ENCODE peak calls at places on chromosomes 1 and 21, in eight cellular contexts. I, H, S, M, P, K, T and R are unnamed samples.

GRCh38 chr1:177487481-177487880 is 316.7 kb downstream of the BRINP2 start:
- DNase-seq in I (no peak), H (no peak), S (no peak), M (no peak), P (no peak), K (no peak), T (no peak), R (no peak)

GRCh38 chr1:54922921-54923421 is 36.0 kb upstream of the DHCR24 start:
- DNase-seq in I (no peak), H (no peak), S (no peak), M (no peak), P (no peak), K (peak), T (no peak), R (no peak)

GRCh38 chr1:207745839-207746767 is 5.8 kb upstream of the CD46 start:
- DNase-seq in I (no peak), H (no peak), S (no peak), M (no peak), P (no peak), K (no peak), T (peak), R (no peak)

GRCh38 chr21:26834181-26834945 is 10.8 kb downstream of the ADAMTS1 start:
- DNase-seq in I (no peak), H (no peak), S (no peak), M (no peak), P (no peak), K (no peak), T (no peak), R (no peak)

GRCh38 chr1:243421784-243422183 is 165.9 kb downstream of the SDCCAG8 start:
- DNase-seq in I (peak), H (peak), S (peak), M (peak), P (peak), K (peak), T (peak), R (peak)

GRCh38 chr1:228798047-228798446 is 62.8 kb downstream of the RHOU start:
- DNase-seq in I (no peak), H (peak), S (no peak), M (peak), P (no peak), K (no peak), T (no peak), R (no peak)

GRCh38 chr1:233635765-233636502 is 22.0 kb downstream of the KCNK1 start:
- DNase-seq in I (peak), H (peak), S (no peak), M (no peak), P (no peak), K (peak), T (no peak), R (peak)

GRCh38 chr1:166960871-166961474 is 14.4 kb downstream of the ILDR2 start:
- DNase-seq in I (no peak), H (no peak), S (no peak), M (no peak), P (no peak), K (no peak), T (no peak), R (no peak)

GRCh38 chr21:25970254-25970930 is 200.2 kb downstream of the APP start:
- DNase-seq in I (no peak), H (no peak), S (no peak), M (no peak), P (no peak), K (no peak), T (no peak), R (no peak)

GRCh38 chr1:248913933-248914332 is 7.9 kb downstream of the PGBD2 start:
- DNase-seq in I (no peak), H (no peak), S (no peak), M (no peak), P (no peak), K (no peak), T (no peak), R (no peak)

GRCh38 chr1:150615346-150616201 is 13.8 kb downstream of the ENSA start:
- DNase-seq in I (no peak), H (no peak), S (peak), M (no peak), P (no peak), K (no peak), T (no peak), R (no peak)

GRCh38 chr1:165902565-165902964 is 75.2 kb downstream of the UCK2 start:
- DNase-seq in I (no peak), H (no peak), S (no peak), M (no peak), P (no peak), K (no peak), T (no peak), R (no peak)

GRCh38 chr21:35611752-35612151 is 448.6 kb downstream of the SETD4 start:
- DNase-seq in I (no peak), H (no peak), S (no peak), M (no peak), P (no peak), K (no peak), T (no peak), R (no peak)

GRCh38 chr1:179973198-179974114 is 18.8 kb downstream of the CEP350 start:
- DNase-seq in I (no peak), H (no peak), S (no peak), M (no peak), P (no peak), K (no peak), T (no peak), R (no peak)

GRCh38 chr1:232049335-232049734 is 422.7 kb downstream of the DISC1 start:
- DNase-seq in I (no peak), H (no peak), S (no peak), M (no peak), P (no peak), K (no peak), T (no peak), R (no peak)

GRCh38 chr1:55071477-55071876 is 32.1 kb downstream of the PCSK9 start:
- DNase-seq in I (no peak), H (peak), S (no peak), M (no peak), P (peak), K (no peak), T (no peak), R (no peak)

GRCh38 chr1:15650433-15650832 is 33.2 kb downstream of the DDI2 start:
- DNase-seq in I (no peak), H (peak), S (no peak), M (no peak), P (no peak), K (no peak), T (no peak), R (no peak)

GRCh38 chr1:87149166-87150065 is 179.3 kb upstream of the LMO4 start:
- DNase-seq in I (peak), H (peak), S (no peak), M (no peak), P (peak), K (no peak), T (no peak), R (peak)

GRCh38 chr1:29758764-29759499 is 522.6 kb downstream of the PTPRU start:
- DNase-seq in I (no peak), H (no peak), S (no peak), M (no peak), P (no peak), K (no peak), T (no peak), R (no peak)
- TF ChIP-seq CTCF in I (no peak), H (no peak), S (no peak), M (no peak), P (no peak), K (no peak), T (no peak), R (no peak)

GRCh38 chr1:161020573-161021167 is at the start of gene F11R:
- DNase-seq in I (no peak), H (no peak), S (no peak), M (peak), P (no peak), K (peak), T (peak), R (no peak)

GRCh38 chr1:161021168-161021958 is 411 bp upstream of the F11R start:
- DNase-seq in I (no peak), H (no peak), S (peak), M (peak), P (no peak), K (peak), T (peak), R (no peak)

GRCh38 chr1:161018631-161018930 is 2.4 kb downstream of the F11R start:
- DNase-seq in I (no peak), H (no peak), S (no peak), M (no peak), P (no peak), K (no peak), T (peak), R (no peak)

GRCh38 chr1:161019767-161020572 is 982 bp downstream of the F11R start:
- DNase-seq in I (no peak), H (no peak), S (no peak), M (no peak), P (no peak), K (no peak), T (peak), R (no peak)

GRCh38 chr1:161017756-161018630 is 3.0 kb downstream of the F11R start:
- DNase-seq in I (no peak), H (no peak), S (no peak), M (no peak), P (no peak), K (no peak), T (peak), R (no peak)
- H3K4me3 ChIP-seq in I (no peak), H (no peak), S (no peak), M (no peak), P (no peak), K (no peak), T (no peak), R (no peak)

GRCh38 chr1:104720701-104721100 is 971.0 kb downstream of the AMY1C start:
- DNase-seq in I (no peak), H (no peak), S (no peak), M (no peak), P (no peak), K (no peak), T (no peak), R (no peak)
- TF ChIP-seq CTCF in I (no peak), H (no peak), S (no peak), M (no peak), P (no peak), K (no peak), T (no peak), R (no peak)

DNA sequence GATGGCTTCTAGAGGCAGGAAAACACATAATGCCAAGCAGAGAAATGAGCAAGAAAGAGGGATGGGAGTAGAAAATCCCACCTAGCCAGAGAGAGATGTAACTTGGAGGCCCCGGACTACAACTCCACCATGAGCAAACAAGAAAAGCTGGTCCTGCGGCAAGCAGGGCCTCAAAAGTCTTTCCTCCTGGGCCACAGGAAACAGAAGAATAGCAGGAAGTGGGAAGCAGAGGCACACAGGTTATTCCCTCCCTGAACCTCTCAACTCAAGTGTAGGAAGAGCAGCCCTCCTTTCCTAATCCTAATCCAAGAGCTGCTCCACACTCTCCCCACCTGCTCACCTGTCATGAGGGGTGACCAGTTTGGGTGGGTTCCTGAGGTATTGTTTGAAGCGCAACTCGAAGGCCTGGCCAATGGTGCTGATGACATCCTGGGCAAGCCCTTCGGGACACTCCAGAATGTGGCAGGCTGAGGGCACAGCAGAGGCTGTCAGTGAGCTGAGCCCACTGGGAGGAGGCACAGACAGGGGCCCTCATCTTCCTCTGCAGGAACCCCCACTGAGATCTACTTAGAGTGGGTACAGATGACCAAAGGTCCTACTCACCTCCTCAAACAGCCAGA is 3.1 kb downstream of the SHC1 start:
- DNase-seq in I (no peak), H (no peak), S (no peak), M (no peak), P (no peak), K (no peak), T (no peak), R (no peak)
- H3K4me3 ChIP-seq in I (no peak), H (no peak), S (no peak), M (no peak), P (peak), K (no peak), T (no peak), R (no peak)